ENCODE peak calls at places on chromosomes 13 and 19, in nine cellular contexts. M is heart right ventricle, I is type B pancreatic cell, W is RWPE1, V is GM13976, J is endodermal cell, E is body of pancreas, Q is kidney epithelial cell, X is fibroblast of the aortic adventitia. K is an unnamed sample.

GRCh38 chr19:29285878-29286277 is 72.9 kb upstream of the UQCRFS1 start:
- DNase-seq in V (no peak), W (no peak), Q (no peak), I (no peak), X (no peak), E (no peak), M (no peak), J (peak), K (no peak)

GRCh38 chr13:112894673-112895481 is 74.1 kb upstream of the MCF2L start:
- DNase-seq in W (no peak), X (no peak), E (peak), V (no peak), I (no peak), J (peak), Q (no peak), M (no peak), K (no peak)

GRCh38 chr13:100338265-100338664 is 249.4 kb downstream of the PCCA start:
- DNase-seq in X (no peak), E (no peak), M (no peak), Q (no peak), W (no peak), V (no peak), I (no peak), J (no peak), K (no peak)

GRCh38 chr19:40378509-40378908 is 11.5 kb downstream of the HIPK4 start:
- DNase-seq in J (no peak), I (no peak), Q (no peak), M (no peak), W (no peak), X (no peak), E (no peak), V (no peak), K (no peak)

GRCh38 chr13:39422845-39423565 is 180.0 kb downstream of the LHFPL6 start:
- DNase-seq in V (no peak), X (peak), Q (no peak), I (no peak), W (no peak), J (no peak), M (no peak), E (no peak), K (no peak)

GRCh38 chr19:18906605-18907519 is 10.9 kb upstream of the CERS1 start:
- DNase-seq in W (no peak), E (no peak), J (no peak), X (no peak), Q (no peak), M (no peak), I (peak), V (no peak), K (no peak)

GRCh38 chr13:96075953-96076543 is 13.9 kb upstream of the HS6ST3 start:
- DNase-seq in I (no peak), X (peak), Q (no peak), V (no peak), E (no peak), J (no peak), M (no peak), W (peak), K (no peak)

GRCh38 chr13:110479215-110479545 is 82.3 kb downstream of the RAB20 start:
- DNase-seq in Q (no peak), I (no peak), J (no peak), E (no peak), X (no peak), M (no peak), W (no peak), V (no peak), K (no peak)

GRCh38 chr13:33931397-33931987 is 113.5 kb downstream of the RFC3 start:
- DNase-seq in Q (no peak), I (no peak), J (peak), M (peak), E (peak), X (peak), W (peak), V (no peak), K (peak)

GRCh38 chr19:2050349-2050990 is 574 bp downstream of the MKNK2 start:
- DNase-seq in E (no peak), Q (no peak), I (no peak), V (no peak), X (no peak), W (no peak), J (no peak), M (no peak), K (no peak)

GRCh38 chr19:18943465-18943864 is 2.4 kb upstream of the HOMER3 start:
- DNase-seq in M (no peak), J (no peak), E (no peak), I (no peak), V (no peak), X (no peak), W (no peak), Q (no peak), K (no peak)

GRCh38 chr13:22793598-22794134 is 387.1 kb upstream of the SGCG start:
- DNase-seq in M (no peak), I (no peak), J (peak), E (no peak), V (no peak), Q (peak), X (no peak), W (no peak), K (no peak)

GRCh38 chr19:49431330-49431749 is 6.2 kb downstream of the GFY start:
- DNase-seq in V (peak), M (no peak), Q (no peak), E (no peak), J (no peak), I (no peak), W (peak), X (no peak), K (peak)

GRCh38 chr13:43300817-43301216 is 277.4 kb downstream of the DNAJC15 start:
- DNase-seq in J (no peak), V (no peak), I (no peak), M (no peak), Q (no peak), E (no peak), W (no peak), X (peak), K (no peak)

GRCh38 chr19:7916137-7916907 is 1.7 kb downstream of the TGFBR3L start:
- DNase-seq in E (no peak), M (no peak), Q (no peak), V (peak), J (peak), X (no peak), W (no peak), I (no peak), K (peak)

GRCh38 chr19:1051791-1052190 is 11.9 kb downstream of the ABCA7 start:
- DNase-seq in M (no peak), V (no peak), E (no peak), W (no peak), X (no peak), I (no peak), Q (no peak), J (no peak), K (no peak)

DNA sequence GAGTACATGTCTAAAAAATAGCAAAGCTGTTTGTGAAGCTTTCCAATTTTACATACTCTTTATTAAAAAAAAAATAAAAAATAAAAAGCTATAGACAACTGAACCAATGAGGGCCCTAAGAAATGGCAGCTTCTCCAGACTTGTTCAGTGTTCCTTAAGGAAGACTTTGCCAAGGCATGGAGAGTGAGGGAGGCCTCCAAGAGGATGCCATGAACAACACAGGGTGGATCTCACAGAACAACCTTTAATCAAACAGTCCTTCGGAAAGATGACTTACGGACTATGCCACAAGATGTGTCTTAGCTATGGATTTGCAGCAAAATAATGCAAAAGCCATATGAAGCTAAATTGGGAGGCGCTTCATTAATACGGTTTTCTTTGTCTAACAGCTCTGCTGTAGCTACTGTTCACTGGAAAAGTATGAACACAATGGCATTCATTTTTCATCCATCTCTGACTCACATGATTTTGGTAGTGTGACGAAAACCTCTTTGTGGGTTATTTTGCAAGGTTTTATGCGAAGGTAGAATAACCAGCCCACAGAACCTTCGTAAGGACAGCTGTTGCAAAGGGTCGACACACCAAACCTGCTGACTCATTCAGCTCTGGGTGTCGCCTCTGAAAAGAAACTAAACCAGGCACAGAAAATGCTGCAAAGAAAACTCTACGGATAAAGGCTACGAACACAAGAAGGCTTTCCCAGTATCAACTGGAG is 27.7 kb downstream of the EFNB2 start:
- DNase-seq in Q (peak), E (no peak), W (peak), X (peak), M (no peak), I (no peak), V (no peak), J (no peak), K (peak)
- TF ChIP-seq CTCF in Q (no peak), E (no peak), W (no peak), X (no peak), M (no peak), I (no peak), V (no peak), J (no peak), K (no peak)

DNA sequence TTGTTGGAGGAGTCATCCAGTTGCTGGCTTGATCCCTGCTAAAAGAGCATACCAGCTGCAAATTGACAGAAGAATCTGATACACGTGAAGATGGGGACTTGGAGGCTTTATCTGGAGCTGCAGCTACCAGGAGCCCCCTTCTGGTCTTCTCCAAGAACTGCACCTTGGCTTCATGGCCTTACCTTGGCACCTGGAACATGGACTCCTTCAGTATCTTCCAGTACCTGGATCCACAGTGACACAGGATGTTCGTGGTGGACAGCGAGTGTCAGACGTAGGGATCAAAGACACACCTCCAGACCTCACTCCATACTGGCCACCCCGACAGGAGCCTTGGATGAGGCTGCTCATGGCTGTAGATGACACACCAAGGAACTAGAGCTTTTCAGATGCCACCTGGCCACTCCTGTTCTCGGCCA is 9.9 kb upstream of the ACSBG2 start:
- DNase-seq in J (peak), X (peak), W (peak), I (no peak), V (peak), E (peak), Q (peak), M (peak), K (peak)
- TF ChIP-seq CTCF in J (peak), X (peak), W (peak), I (peak), V (peak), E (peak), Q (peak), M (peak), K (peak)

DNA sequence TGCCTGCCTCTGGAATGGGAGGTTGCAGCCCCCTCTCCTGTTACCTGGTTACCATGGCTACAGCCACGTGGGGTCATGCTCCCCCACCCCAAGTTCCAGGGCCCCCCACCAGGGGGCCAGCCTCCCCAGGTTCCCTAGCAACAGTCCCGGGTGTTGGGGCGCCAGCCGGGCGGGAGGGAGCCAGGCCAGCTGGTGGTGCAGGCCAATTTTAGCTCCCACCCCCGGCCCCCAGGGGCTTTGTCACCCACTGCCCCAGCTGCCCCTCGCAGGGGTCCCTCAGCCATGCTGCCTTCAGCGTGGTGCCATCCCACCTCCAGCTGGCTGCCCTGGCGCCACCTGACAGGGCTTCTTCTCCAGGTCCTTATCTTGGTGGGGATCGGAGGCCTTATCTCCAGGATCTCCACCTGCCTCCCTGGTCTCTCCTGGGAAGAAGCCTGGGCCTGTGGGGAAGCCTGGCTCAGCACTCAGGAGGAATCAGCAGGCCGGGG is 3.0 kb downstream of the MARK4 start:
- DNase-seq in E (no peak), J (peak), M (no peak), I (no peak), X (no peak), V (no peak), W (no peak), Q (no peak), K (peak)
- TF ChIP-seq CTCF in E (no peak), J (peak), M (peak), I (peak), X (peak), V (peak), W (no peak), Q (peak), K (no peak)

DNA sequence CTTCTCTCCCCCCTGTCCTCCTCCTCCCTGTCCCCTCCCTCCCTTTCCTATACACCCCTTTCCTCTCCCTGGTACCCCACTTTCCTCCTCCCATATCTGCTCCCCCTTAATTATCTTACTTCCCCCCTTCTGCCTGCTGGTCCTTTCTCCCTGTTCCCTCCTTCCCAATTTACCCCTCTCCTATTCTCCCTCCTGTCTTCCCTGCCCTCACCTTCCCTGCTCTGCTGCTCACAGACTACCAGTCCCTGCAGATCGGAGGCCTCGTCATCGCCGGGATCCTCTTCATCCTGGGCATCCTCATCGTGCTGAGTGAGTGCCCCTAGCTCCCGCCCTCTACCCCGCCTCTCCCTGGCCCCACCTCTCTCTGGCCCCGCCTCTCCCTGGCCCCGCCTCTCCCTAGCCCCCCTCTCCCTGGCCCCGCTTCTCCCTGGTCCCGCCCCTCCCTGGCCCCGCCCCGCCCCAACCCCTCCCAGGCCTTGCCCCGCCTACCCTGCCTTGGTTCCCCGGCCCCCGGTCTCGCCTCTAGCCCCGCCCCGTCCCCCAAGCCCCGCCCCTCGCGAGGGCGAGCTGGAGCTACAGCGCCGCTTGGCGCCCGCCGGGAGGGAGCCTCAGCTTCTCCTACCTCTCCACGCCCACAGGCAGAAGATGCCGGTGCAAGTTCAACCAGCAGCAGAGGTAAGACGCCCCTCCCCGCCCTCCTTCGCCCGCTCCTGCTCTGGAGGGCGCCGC is 2.0 kb upstream of the FXYD7 start:
- DNase-seq in J (peak), Q (no peak), W (peak), X (peak), E (peak), I (peak), V (peak), M (peak), K (peak)
- TF ChIP-seq CTCF in J (peak), Q (peak), W (peak), X (peak), E (peak), I (peak), V (peak), M (peak), K (peak)

GRCh38 chr19:6413291-6413690 is 11.3 kb downstream of the KHSRP start:
- DNase-seq in I (no peak), V (no peak), M (no peak), Q (no peak), J (no peak), E (no peak), X (no peak), W (no peak), K (no peak)

GRCh38 chr19:6414033-6414643 is 10.5 kb downstream of the KHSRP start:
- DNase-seq in W (no peak), I (no peak), E (no peak), J (peak), V (no peak), X (no peak), Q (no peak), M (no peak), K (no peak)

GRCh38 chr19:6414793-6415591 is 9.6 kb downstream of the KHSRP start:
- DNase-seq in M (no peak), V (no peak), Q (no peak), I (no peak), J (no peak), X (no peak), W (no peak), E (no peak), K (no peak)

GRCh38 chr19:6409346-6409745 is 15.3 kb downstream of the KHSRP start:
- DNase-seq in E (no peak), J (no peak), W (no peak), Q (no peak), X (no peak), M (no peak), V (no peak), I (no peak), K (no peak)

DNA sequence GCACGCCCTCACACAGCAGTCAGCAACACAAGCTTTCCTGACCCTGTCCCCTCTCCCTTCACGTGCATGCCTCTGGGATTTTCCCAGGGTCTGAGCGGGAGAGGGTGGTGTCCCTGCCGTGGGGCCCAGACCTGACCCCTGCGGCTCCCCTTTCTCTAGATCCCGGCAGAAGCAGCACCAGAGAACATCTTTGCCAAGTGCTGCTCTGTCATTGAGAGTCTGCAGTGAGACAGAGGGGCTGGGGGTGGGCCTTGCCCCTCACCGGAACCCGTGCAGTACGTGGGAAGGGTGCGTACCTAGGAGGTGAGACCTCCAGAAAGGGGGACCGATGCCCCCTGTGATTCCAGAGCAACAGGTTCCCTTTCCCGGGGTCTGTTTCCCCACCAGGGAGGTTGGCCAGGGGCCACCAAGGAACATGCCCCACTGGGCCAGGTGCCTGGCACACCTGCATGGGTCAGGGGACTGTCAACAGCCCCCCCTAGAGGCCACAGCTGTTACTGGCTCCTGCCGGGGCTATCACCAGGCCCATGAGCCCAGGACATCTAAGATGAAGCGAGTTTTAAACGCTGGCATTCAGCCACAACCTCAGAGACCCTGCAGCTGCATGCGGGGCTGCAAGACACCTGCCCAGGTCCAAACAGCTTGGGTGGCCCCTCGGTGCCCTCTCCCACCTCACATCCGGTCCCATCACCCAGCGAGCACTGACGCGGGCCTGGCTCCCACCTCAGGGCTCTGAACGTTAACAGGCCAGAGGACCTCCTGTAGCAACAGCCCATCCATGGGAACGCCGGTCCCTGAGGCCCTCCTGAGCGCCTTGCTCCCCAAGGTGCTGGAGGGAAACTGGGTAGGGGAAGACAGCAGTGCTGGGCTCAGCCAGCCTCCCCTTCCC is 12.3 kb downstream of the KHSRP start:
- DNase-seq in Q (no peak), X (no peak), V (peak), E (peak), M (no peak), J (peak), W (no peak), I (no peak), K (peak)
- TF ChIP-seq CTCF in Q (peak), X (peak), V (peak), E (peak), M (peak), J (peak), W (peak), I (peak), K (peak)

GRCh38 chr19:38698225-38699026 is 45.8 kb downstream of the CAPN12 start:
- DNase-seq in J (no peak), Q (no peak), E (no peak), V (no peak), M (no peak), I (no peak), W (no peak), X (no peak), K (no peak)
- TF ChIP-seq CTCF in J (peak), Q (no peak), E (no peak), V (no peak), M (no peak), I (no peak), W (no peak), X (no peak), K (no peak)

K was measured in activated CD8-positive, alpha-beta T cell treated with anti-CD3 and anti-CD28 coated beads for 36 hours.